ENCODE peak calls at places on chromosomes 5 and 9, in ten cellular contexts. One of them, this sample, is unnamed.

GRCh38 chr5:115432691-115433090 is 111.9 kb downstream of the FEM1C start:
- DNase-seq in transverse colon: no peak
- DNase-seq in sigmoid colon: no peak
- DNase-seq in stomach: no peak
- DNase-seq in suprapubic skin: no peak
- DNase-seq in K562: no peak
- DNase-seq in HepG2: no peak
- DNase-seq in GM12878: no peak
- DNase-seq in esophagus muscularis mucosa: no peak
- DNase-seq in H1: no peak
- DNase-seq in this sample: no peak

GRCh38 chr5:77935516-77936364 is 159.6 kb upstream of the TBCA start:
- DNase-seq in transverse colon: no peak
- DNase-seq in sigmoid colon: no peak
- DNase-seq in stomach: no peak
- DNase-seq in suprapubic skin: no peak
- DNase-seq in K562: no peak
- DNase-seq in HepG2: no peak
- DNase-seq in GM12878: peak
- DNase-seq in esophagus muscularis mucosa: no peak
- DNase-seq in H1: no peak
- DNase-seq in this sample: peak

GRCh38 chr5:53490747-53491146 is 10.3 kb downstream of the FST start:
- DNase-seq in transverse colon: no peak
- DNase-seq in sigmoid colon: no peak
- DNase-seq in stomach: no peak
- DNase-seq in suprapubic skin: no peak
- DNase-seq in K562: no peak
- DNase-seq in HepG2: peak
- DNase-seq in GM12878: no peak
- DNase-seq in esophagus muscularis mucosa: no peak
- DNase-seq in H1: no peak
- DNase-seq in this sample: no peak

GRCh38 chr5:1633605-1634336 is 110.0 kb upstream of the LPCAT1 start:
- DNase-seq in transverse colon: peak
- DNase-seq in sigmoid colon: peak
- DNase-seq in stomach: peak
- DNase-seq in suprapubic skin: peak
- DNase-seq in K562: peak
- DNase-seq in HepG2: peak
- DNase-seq in GM12878: peak
- DNase-seq in esophagus muscularis mucosa: no peak
- DNase-seq in H1: peak
- DNase-seq in this sample: peak

GRCh38 chr9:18261143-18261542 is 212.8 kb upstream of the ADAMTSL1 start:
- DNase-seq in transverse colon: no peak
- DNase-seq in sigmoid colon: no peak
- DNase-seq in stomach: no peak
- DNase-seq in suprapubic skin: no peak
- DNase-seq in K562: no peak
- DNase-seq in HepG2: no peak
- DNase-seq in GM12878: no peak
- DNase-seq in esophagus muscularis mucosa: no peak
- DNase-seq in H1: no peak
- DNase-seq in this sample: no peak

GRCh38 chr9:98215821-98216220 is 23.4 kb upstream of the CORO2A start:
- DNase-seq in transverse colon: no peak
- DNase-seq in sigmoid colon: no peak
- DNase-seq in stomach: no peak
- DNase-seq in suprapubic skin: no peak
- DNase-seq in K562: no peak
- DNase-seq in HepG2: no peak
- DNase-seq in GM12878: no peak
- DNase-seq in esophagus muscularis mucosa: no peak
- DNase-seq in H1: no peak
- DNase-seq in this sample: peak

GRCh38 chr9:69671291-69671903 is 774 bp downstream of the APBA1 start:
- DNase-seq in transverse colon: peak
- DNase-seq in sigmoid colon: no peak
- DNase-seq in stomach: no peak
- DNase-seq in suprapubic skin: peak
- DNase-seq in K562: no peak
- DNase-seq in HepG2: no peak
- DNase-seq in GM12878: no peak
- DNase-seq in esophagus muscularis mucosa: no peak
- DNase-seq in H1: no peak
- DNase-seq in this sample: no peak

GRCh38 chr9:124754289-124754688 is 16.8 kb downstream of the NR6A1 start:
- DNase-seq in transverse colon: no peak
- DNase-seq in sigmoid colon: no peak
- DNase-seq in stomach: no peak
- DNase-seq in suprapubic skin: no peak
- DNase-seq in K562: no peak
- DNase-seq in HepG2: no peak
- DNase-seq in GM12878: no peak
- DNase-seq in esophagus muscularis mucosa: no peak
- DNase-seq in H1: no peak
- DNase-seq in this sample: no peak

GRCh38 chr5:67816456-67816855 is 399.1 kb upstream of the PIK3R1 start:
- DNase-seq in transverse colon: no peak
- DNase-seq in sigmoid colon: no peak
- DNase-seq in stomach: no peak
- DNase-seq in suprapubic skin: no peak
- DNase-seq in K562: no peak
- DNase-seq in HepG2: no peak
- DNase-seq in GM12878: no peak
- DNase-seq in esophagus muscularis mucosa: no peak
- DNase-seq in H1: no peak
- DNase-seq in this sample: no peak

GRCh38 chr5:67813879-67814539 is 401.5 kb upstream of the PIK3R1 start:
- DNase-seq in transverse colon: no peak
- DNase-seq in sigmoid colon: no peak
- DNase-seq in stomach: no peak
- DNase-seq in suprapubic skin: no peak
- DNase-seq in K562: no peak
- DNase-seq in HepG2: no peak
- DNase-seq in GM12878: no peak
- DNase-seq in esophagus muscularis mucosa: no peak
- DNase-seq in H1: no peak
- DNase-seq in this sample: no peak

GRCh38 chr5:67814569-67815311 is 400.8 kb upstream of the PIK3R1 start:
- DNase-seq in transverse colon: no peak
- DNase-seq in sigmoid colon: no peak
- DNase-seq in stomach: no peak
- DNase-seq in suprapubic skin: no peak
- DNase-seq in K562: no peak
- DNase-seq in HepG2: no peak
- DNase-seq in GM12878: no peak
- DNase-seq in esophagus muscularis mucosa: no peak
- DNase-seq in H1: no peak
- DNase-seq in this sample: no peak

GRCh38 chr5:67817652-67818051 is 397.9 kb upstream of the PIK3R1 start:
- DNase-seq in transverse colon: no peak
- DNase-seq in sigmoid colon: no peak
- DNase-seq in stomach: no peak
- DNase-seq in suprapubic skin: no peak
- DNase-seq in K562: no peak
- DNase-seq in HepG2: no peak
- DNase-seq in GM12878: no peak
- DNase-seq in esophagus muscularis mucosa: no peak
- DNase-seq in H1: no peak
- DNase-seq in this sample: peak

DNA sequence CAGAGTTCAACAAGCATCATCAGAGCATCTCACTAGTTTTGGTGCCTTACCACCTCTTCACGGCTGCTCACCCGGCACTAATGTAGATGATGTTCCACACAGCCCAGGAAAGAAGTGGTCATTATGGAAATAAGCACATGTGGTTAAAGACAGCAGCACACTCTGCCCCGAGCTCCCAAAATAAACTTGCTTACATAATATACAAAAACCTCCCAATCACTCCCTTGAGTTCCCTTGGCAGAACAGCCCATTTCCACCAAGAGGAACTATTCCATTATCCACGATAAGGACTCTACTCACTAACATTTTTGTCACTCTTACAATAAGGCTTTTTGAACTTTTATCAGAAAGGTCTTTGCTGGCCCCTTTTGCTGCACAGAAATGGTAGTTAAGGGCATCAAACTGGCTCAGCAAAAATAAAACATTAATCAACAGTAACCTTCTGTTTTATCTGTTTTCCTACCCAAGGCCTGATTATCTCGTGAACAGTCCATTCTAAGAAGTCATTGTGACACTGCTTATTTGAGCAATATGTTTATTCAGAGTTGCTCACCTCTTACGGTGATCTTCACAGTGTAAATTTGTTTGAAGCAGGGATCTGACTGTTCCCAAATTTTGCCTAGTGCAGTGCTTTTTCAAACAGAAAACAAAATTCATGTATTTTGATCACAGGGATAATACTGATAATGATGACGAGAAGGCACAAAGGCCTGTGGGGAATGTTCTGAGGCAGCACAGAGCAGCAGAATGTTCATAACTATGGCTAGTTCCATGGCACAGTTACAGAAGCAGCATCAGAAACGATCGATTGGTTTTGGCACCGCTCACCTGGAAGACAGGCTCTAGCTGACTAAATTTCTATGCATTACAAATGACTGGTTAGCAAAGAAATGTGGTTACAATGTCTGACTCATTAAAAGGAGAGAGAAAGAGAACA is 399.8 kb upstream of the PIK3R1 start:
- DNase-seq in transverse colon: no peak
- DNase-seq in sigmoid colon: no peak
- DNase-seq in stomach: no peak
- DNase-seq in suprapubic skin: no peak
- DNase-seq in K562: no peak
- DNase-seq in HepG2: peak
- DNase-seq in GM12878: no peak
- DNase-seq in esophagus muscularis mucosa: no peak
- DNase-seq in H1: no peak
- DNase-seq in this sample: no peak
- TF ChIP-seq POLR2A in transverse colon: no peak
- TF ChIP-seq POLR2A in sigmoid colon: no peak
- TF ChIP-seq POLR2A in stomach: no peak
- TF ChIP-seq POLR2A in suprapubic skin: no peak
- TF ChIP-seq POLR2A in K562: no peak
- TF ChIP-seq POLR2A in HepG2: no peak
- TF ChIP-seq POLR2A in GM12878: no peak
- TF ChIP-seq POLR2A in esophagus muscularis mucosa: no peak
- TF ChIP-seq POLR2A in H1: no peak
- TF ChIP-seq POLR2A in this sample: no peak

GRCh38 chr5:79878721-79879336 is 112.2 kb downstream of the MTX3 start:
- DNase-seq in transverse colon: no peak
- DNase-seq in sigmoid colon: no peak
- DNase-seq in stomach: no peak
- DNase-seq in suprapubic skin: no peak
- DNase-seq in K562: peak
- DNase-seq in HepG2: peak
- DNase-seq in GM12878: no peak
- DNase-seq in esophagus muscularis mucosa: peak
- DNase-seq in H1: peak
- DNase-seq in this sample: no peak
- TF ChIP-seq EP300 in transverse colon: no peak
- TF ChIP-seq EP300 in sigmoid colon: no peak
- TF ChIP-seq EP300 in stomach: no peak
- TF ChIP-seq EP300 in suprapubic skin: no peak
- TF ChIP-seq EP300 in K562: no peak
- TF ChIP-seq EP300 in HepG2: no peak
- TF ChIP-seq EP300 in GM12878: no peak
- TF ChIP-seq EP300 in esophagus muscularis mucosa: no peak
- TF ChIP-seq EP300 in H1: no peak
- TF ChIP-seq EP300 in this sample: no peak

GRCh38 chr9:135514342-135515082 is 6.7 kb upstream of the LCN1 start:
- DNase-seq in transverse colon: no peak
- DNase-seq in sigmoid colon: peak
- DNase-seq in stomach: peak
- DNase-seq in suprapubic skin: peak
- DNase-seq in K562: no peak
- DNase-seq in HepG2: no peak
- DNase-seq in GM12878: no peak
- DNase-seq in esophagus muscularis mucosa: no peak
- DNase-seq in H1: no peak
- DNase-seq in this sample: peak

GRCh38 chr9:135512241-135512603 is 9.0 kb upstream of the LCN1 start:
- DNase-seq in transverse colon: no peak
- DNase-seq in sigmoid colon: no peak
- DNase-seq in stomach: no peak
- DNase-seq in suprapubic skin: peak
- DNase-seq in K562: no peak
- DNase-seq in HepG2: no peak
- DNase-seq in GM12878: no peak
- DNase-seq in esophagus muscularis mucosa: no peak
- DNase-seq in H1: no peak
- DNase-seq in this sample: peak

GRCh38 chr9:135515083-135515511 is 6.1 kb upstream of the LCN1 start:
- DNase-seq in transverse colon: no peak
- DNase-seq in sigmoid colon: peak
- DNase-seq in stomach: peak
- DNase-seq in suprapubic skin: peak
- DNase-seq in K562: no peak
- DNase-seq in HepG2: no peak
- DNase-seq in GM12878: no peak
- DNase-seq in esophagus muscularis mucosa: no peak
- DNase-seq in H1: no peak
- DNase-seq in this sample: peak

GRCh38 chr9:135512904-135513303 is 8.3 kb upstream of the LCN1 start:
- DNase-seq in transverse colon: no peak
- DNase-seq in sigmoid colon: peak
- DNase-seq in stomach: no peak
- DNase-seq in suprapubic skin: peak
- DNase-seq in K562: no peak
- DNase-seq in HepG2: no peak
- DNase-seq in GM12878: no peak
- DNase-seq in esophagus muscularis mucosa: no peak
- DNase-seq in H1: no peak
- DNase-seq in this sample: peak

DNA sequence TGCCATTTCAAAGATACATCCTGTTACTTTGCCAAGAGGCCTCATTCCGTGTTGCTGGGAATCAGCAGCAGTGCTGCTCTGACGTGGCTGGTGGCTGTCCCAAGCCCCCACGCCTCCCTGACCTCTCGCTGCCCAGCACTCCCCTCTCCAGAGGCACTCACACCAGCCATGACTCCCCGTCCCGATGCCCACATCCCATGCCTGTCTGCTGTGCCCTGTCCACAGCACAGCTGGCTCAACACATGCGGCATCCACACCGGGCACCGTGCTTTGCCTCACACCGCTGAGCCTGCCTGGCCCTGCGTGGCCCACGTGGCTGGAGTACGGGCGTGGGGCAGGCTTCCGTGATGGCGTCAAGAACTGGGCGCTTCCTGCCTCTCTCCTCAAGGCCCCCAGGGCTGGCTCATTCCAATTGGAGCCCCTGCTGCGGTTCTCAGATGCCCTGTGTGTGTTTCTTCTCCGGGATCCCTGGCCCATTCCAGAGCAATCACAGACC is 7.8 kb upstream of the LCN1 start:
- DNase-seq in transverse colon: no peak
- DNase-seq in sigmoid colon: peak
- DNase-seq in stomach: peak
- DNase-seq in suprapubic skin: peak
- DNase-seq in K562: no peak
- DNase-seq in HepG2: no peak
- DNase-seq in GM12878: no peak
- DNase-seq in esophagus muscularis mucosa: no peak
- DNase-seq in H1: no peak
- DNase-seq in this sample: peak
- TF ChIP-seq POLR2AphosphoS5 in transverse colon: no peak
- TF ChIP-seq POLR2AphosphoS5 in sigmoid colon: no peak
- TF ChIP-seq POLR2AphosphoS5 in stomach: no peak
- TF ChIP-seq POLR2AphosphoS5 in suprapubic skin: no peak
- TF ChIP-seq POLR2AphosphoS5 in K562: no peak
- TF ChIP-seq POLR2AphosphoS5 in HepG2: no peak
- TF ChIP-seq POLR2AphosphoS5 in GM12878: no peak
- TF ChIP-seq POLR2AphosphoS5 in esophagus muscularis mucosa: no peak
- TF ChIP-seq POLR2AphosphoS5 in H1: no peak
- TF ChIP-seq POLR2AphosphoS5 in this sample: no peak

GRCh38 chr9:19358691-19359090 is 21.3 kb downstream of the RPS6 start:
- DNase-seq in transverse colon: no peak
- DNase-seq in sigmoid colon: no peak
- DNase-seq in stomach: no peak
- DNase-seq in suprapubic skin: no peak
- DNase-seq in K562: no peak
- DNase-seq in HepG2: no peak
- DNase-seq in GM12878: no peak
- DNase-seq in esophagus muscularis mucosa: no peak
- DNase-seq in H1: no peak
- DNase-seq in this sample: no peak
- TF ChIP-seq POLR2A in transverse colon: no peak
- TF ChIP-seq POLR2A in sigmoid colon: no peak
- TF ChIP-seq POLR2A in stomach: no peak
- TF ChIP-seq POLR2A in suprapubic skin: no peak
- TF ChIP-seq POLR2A in K562: no peak
- TF ChIP-seq POLR2A in HepG2: no peak
- TF ChIP-seq POLR2A in GM12878: no peak
- TF ChIP-seq POLR2A in esophagus muscularis mucosa: no peak
- TF ChIP-seq POLR2A in H1: no peak
- TF ChIP-seq POLR2A in this sample: no peak